ENCODE peak calls at places on chromosomes 5 and 9, in four cellular contexts. F, T, Z and D are unnamed samples.

GRCh38 chr9:33290994-33291397 is 680 bp downstream of the NFX1 start:
- DNase-seq in Z (peak), F (peak), T (no peak), D (peak)

GRCh38 chr5:161847896-161848510 is at the start of gene GABRA1:
- DNase-seq in Z (no peak), T (no peak), F (no peak), D (no peak)

GRCh38 chr9:96140401-96141180 is 161.4 kb downstream of the HSD17B3 start:
- DNase-seq in Z (no peak), F (no peak), T (no peak), D (no peak)

GRCh38 chr5:160628295-160629006 is 206.8 kb downstream of the PTTG1 start:
- DNase-seq in F (no peak), T (no peak), Z (no peak), D (no peak)

GRCh38 chr5:134184155-134185135 is 7.7 kb upstream of the SKP1 start:
- DNase-seq in F (peak), T (peak), Z (peak), D (peak)

GRCh38 chr9:120151806-120152205 is 428.2 kb downstream of the CDK5RAP2 start:
- DNase-seq in T (no peak), Z (no peak), F (no peak), D (no peak)

GRCh38 chr5:180343846-180344327 is 9.2 kb downstream of the GFPT2 start:
- DNase-seq in F (no peak), Z (no peak), T (no peak), D (no peak)

GRCh38 chr5:139725073-139725830 is 70.4 kb upstream of the PSD2 start:
- DNase-seq in T (no peak), Z (peak), F (no peak), D (peak)

GRCh38 chr5:88724201-88724600 is 158.8 kb downstream of the MEF2C start:
- DNase-seq in T (no peak), Z (no peak), F (no peak), D (no peak)

GRCh38 chr5:103990064-103990463 is 427.5 kb upstream of the NUDT12 start:
- DNase-seq in Z (no peak), T (no peak), F (no peak), D (no peak)
- TF ChIP-seq JUNB in Z (no peak), T (no peak), F (no peak), D (no peak)

GRCh38 chr5:136020001-136020382 is 8.8 kb upstream of the TGFBI start:
- DNase-seq in F (no peak), T (no peak), Z (no peak), D (no peak)
- TF ChIP-seq POLR2AphosphoS2 in F (no peak), T (no peak), Z (no peak), D (no peak)

GRCh38 chr5:83562817-83563557 is 91.4 kb downstream of the VCAN start:
- DNase-seq in F (no peak), T (no peak), Z (peak), D (no peak)

GRCh38 chr5:83562207-83562606 is 90.7 kb downstream of the VCAN start:
- DNase-seq in F (no peak), T (no peak), Z (no peak), D (no peak)

GRCh38 chr5:83567741-83568530 is 96.4 kb downstream of the VCAN start:
- DNase-seq in T (no peak), F (no peak), Z (peak), D (no peak)

GRCh38 chr5:83563631-83564030 is 92.1 kb downstream of the VCAN start:
- DNase-seq in F (no peak), Z (peak), T (no peak), D (no peak)

DNA sequence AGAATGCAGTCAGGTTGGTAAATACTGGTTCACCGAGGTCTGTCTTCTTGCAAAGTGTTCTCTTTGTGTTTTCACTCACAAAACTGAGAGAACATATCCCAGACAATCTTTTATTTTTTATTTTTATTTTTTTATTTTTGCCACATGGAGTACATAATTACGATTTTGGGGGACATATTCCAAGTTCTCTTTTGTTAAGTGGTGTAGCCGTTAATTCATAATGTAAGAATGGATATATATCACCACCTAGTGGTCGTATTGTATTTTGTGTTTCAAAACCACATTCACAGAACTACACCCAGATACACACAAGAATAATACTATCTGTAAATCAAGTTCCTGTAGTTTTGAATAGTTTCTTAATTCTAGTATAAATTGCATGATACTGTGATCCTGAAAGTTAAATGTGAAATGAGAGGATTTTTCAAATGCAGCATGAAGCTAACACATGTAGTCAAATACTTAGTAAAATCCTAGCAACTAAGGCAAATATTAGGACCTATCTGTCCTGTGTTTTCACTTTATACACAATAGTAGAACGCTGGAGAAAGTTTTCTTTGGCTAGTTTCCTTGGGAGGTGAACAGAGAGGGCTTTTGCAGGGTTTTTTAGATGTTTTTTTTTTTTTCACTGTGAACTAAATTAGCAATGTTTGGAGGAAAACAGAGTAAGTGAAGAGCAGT is 92.7 kb downstream of the VCAN start:
- DNase-seq in Z (peak), F (peak), T (no peak), D (peak)
- TF ChIP-seq MAX in Z (no peak), F (no peak), T (no peak), D (no peak)

GRCh38 chr9:28770827-28771226 is 1197.5 kb upstream of the C9orf72 start:
- DNase-seq in F (no peak), Z (no peak), T (no peak), D (no peak)
- TF ChIP-seq JUNB in F (no peak), Z (no peak), T (no peak), D (no peak)